ENCODE peak calls at places on chromosomes 11 and 22, in ten cellular contexts. K is endodermal cell, C is HepG2, G is neural crest cell, M is cardiac fibroblast, A is progenitor cell of endocrine pancreas, L is bronchial epithelial cell, O is omental fat pad, S is tibial nerve, Z is AG09309. T is an unnamed sample.

GRCh38 chr11:113161671-113162589 is 152.5 kb upstream of the TTC12 start:
- DNase-seq in K (no peak), C (no peak), G (no peak), M (no peak), A (no peak), L (no peak), O (no peak), S (no peak), Z (no peak), T (no peak)

GRCh38 chr11:86559311-86559945 is 113.0 kb downstream of the ME3 start:
- DNase-seq in K (no peak), C (no peak), G (no peak), M (peak; percentile 90), A (no peak), L (peak; percentile 95), O (no peak), S (no peak), Z (no peak), T (no peak)

GRCh38 chr22:27213766-27214581 is 556.6 kb downstream of the MIAT start:
- DNase-seq in K (no peak), C (no peak), G (no peak), M (peak; percentile 53), A (no peak), L (no peak), O (no peak), S (peak; percentile 65), Z (peak; percentile 25), T (no peak)

GRCh38 chr11:128022007-128022368 is 565.4 kb downstream of the ETS1 start:
- DNase-seq in K (no peak), C (no peak), G (no peak), M (peak; percentile 81), A (no peak), L (peak; percentile 78), O (no peak), S (no peak), Z (no peak), T (no peak)

GRCh38 chr11:86765146-86765663 is 35.1 kb upstream of the PRSS23 start:
- DNase-seq in K (no peak), C (no peak), G (no peak), M (no peak), A (no peak), L (no peak), O (no peak), S (no peak), Z (no peak), T (no peak)

GRCh38 chr11:67627394-67627787 is 2.3 kb downstream of the NUDT8 start:
- DNase-seq in K (no peak), C (no peak), G (no peak), M (no peak), A (no peak), L (no peak), O (no peak), S (no peak), Z (no peak), T (no peak)

GRCh38 chr11:112024178-112024777 is 930 bp upstream of the DLAT start:
- DNase-seq in K (no peak), C (no peak), G (no peak), M (no peak), A (no peak), L (no peak), O (no peak), S (no peak), Z (no peak), T (no peak)

GRCh38 chr11:121696177-121696863 is 243.6 kb upstream of the SORL1-AS1 start:
- DNase-seq in K (no peak), C (no peak), G (no peak), M (no peak), A (no peak), L (no peak), O (no peak), S (no peak), Z (no peak), T (no peak)

GRCh38 chr11:10722307-10722706 is 28.7 kb upstream of the CTR9 start:
- DNase-seq in K (no peak), C (no peak), G (no peak), M (no peak), A (no peak), L (no peak), O (no peak), S (no peak), Z (no peak), T (no peak)

GRCh38 chr11:103849366-103849765 is 187.1 kb upstream of the DDI1 start:
- DNase-seq in K (no peak), C (no peak), G (no peak), M (peak; percentile 9), A (no peak), L (no peak), O (no peak), S (no peak), Z (no peak), T (no peak)

GRCh38 chr11:64632237-64632636 is 41.2 kb downstream of the SLC22A12 start:
- DNase-seq in K (no peak), C (no peak), G (no peak), M (no peak), A (no peak), L (no peak), O (no peak), S (no peak), Z (no peak), T (no peak)

GRCh38 chr22:20439928-20440575 is 2.4 kb upstream of the SCARF2 start:
- DNase-seq in K (peak; percentile 33), C (no peak), G (no peak), M (no peak), A (no peak), L (no peak), O (no peak), S (no peak), Z (no peak), T (no peak)

GRCh38 chr22:20437253-20438065 is at the start of gene SCARF2:
- DNase-seq in K (peak; percentile 89), C (no peak), G (peak; percentile 60), M (peak; percentile 44), A (peak; percentile 63), L (no peak), O (no peak), S (no peak), Z (no peak), T (no peak)

GRCh38 chr22:20439556-20439927 is 1.9 kb upstream of the SCARF2 start:
- DNase-seq in K (peak; percentile 42), C (no peak), G (no peak), M (no peak), A (no peak), L (no peak), O (no peak), S (no peak), Z (no peak), T (no peak)

GRCh38 chr22:20438066-20438677 is 547 bp upstream of the SCARF2 start:
- DNase-seq in K (peak; percentile 82), C (no peak), G (no peak), M (no peak), A (no peak), L (no peak), O (no peak), S (no peak), Z (no peak), T (no peak)

DNA sequence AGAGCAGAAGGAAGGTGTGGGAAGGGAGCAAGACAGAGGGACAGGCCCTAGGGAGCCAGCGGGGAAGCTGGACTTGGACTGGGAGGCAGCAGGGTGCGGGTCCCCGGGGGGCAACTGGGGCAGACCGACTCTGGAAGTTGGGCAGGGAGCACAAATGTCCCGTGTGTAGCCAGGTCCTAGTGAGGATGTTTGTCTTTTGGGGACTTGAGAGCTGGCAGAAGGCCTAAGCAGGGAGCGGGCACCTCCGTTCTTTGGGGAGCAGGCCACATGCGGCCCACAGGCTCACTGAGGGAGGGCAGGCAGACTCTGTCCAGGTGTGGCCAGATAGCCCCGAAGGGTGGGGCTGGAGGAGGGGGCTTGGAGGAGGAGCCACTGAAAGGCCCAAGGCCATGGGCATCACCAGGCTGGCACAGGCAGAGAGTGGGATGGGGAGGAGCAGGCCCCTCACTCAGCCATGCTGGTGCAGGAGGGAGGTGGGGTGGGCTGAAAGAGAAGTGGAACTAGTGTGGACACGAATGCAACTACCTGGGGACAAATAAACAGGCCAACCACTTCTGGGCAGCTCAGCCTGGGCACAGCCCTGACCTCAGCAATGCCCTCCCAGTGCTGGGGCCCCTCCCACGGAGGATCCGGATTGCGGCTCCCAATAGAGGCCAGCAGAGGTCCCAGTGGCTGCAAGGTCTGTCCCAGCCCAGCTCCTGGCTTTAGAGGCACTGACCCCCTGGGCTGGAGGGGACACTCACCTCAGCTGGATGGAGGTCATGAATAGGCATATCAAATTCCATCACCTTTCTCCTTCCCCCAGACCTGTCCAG is 1.3 kb upstream of the SCARF2 start:
- DNase-seq in K (peak; percentile 82), C (peak; percentile 37), G (no peak), M (peak; percentile 33), A (no peak), L (no peak), O (no peak), S (no peak), Z (no peak), T (no peak)
- TF ChIP-seq CTCF in K (peak; percentile 67), C (peak; percentile 53), G (no peak), M (peak; percentile 48), A (no peak), L (peak; percentile 16), O (no peak), S (no peak), Z (peak; percentile 50), T (no peak)

GRCh38 chr11:65726660-65727059 is 6.1 kb upstream of the RNASEH2C start:
- DNase-seq in K (no peak), C (no peak), G (no peak), M (no peak), A (no peak), L (no peak), O (no peak), S (no peak), Z (no peak), T (no peak)
- TF ChIP-seq CTCF in K (peak; percentile 64), C (peak; percentile 9), G (no peak), M (no peak), A (no peak), L (no peak), O (no peak), S (no peak), Z (peak; percentile 8), T (no peak)

DNA sequence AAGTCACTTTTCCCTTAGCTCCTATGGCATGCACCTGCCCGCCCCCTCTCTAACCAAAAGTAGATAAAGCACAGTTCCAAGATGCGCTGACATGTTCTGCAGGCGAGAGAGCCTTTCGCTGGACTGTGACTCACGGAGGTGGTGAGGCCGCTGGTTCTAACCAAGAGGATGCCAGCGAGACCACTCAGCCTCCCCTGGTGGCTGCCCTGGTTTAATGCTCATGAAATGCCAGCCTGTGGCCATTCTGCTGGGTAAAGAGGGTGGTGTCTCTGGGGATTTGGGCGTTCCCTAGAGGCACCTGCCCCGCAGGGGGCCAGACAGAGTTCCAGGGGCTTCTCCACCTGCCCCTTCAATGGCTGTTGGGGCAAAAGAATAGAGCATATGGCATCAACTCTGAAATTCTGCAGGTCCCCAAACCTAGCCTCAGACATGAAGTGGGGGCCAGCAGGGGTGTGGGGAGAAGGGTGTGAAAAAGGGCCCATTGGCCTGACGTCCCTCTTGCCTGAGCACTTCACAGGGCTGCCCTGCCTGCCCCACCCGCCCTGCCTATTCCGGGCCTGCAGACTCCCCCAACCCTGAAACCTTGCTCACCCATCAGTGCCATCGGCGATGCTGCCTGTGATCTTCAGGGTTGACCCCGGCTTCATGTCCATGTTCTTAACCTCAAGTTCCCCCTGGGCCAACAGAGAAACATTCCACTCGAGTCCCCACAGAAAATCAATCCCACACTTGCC is 8.5 kb downstream of the LGALS2 start:
- DNase-seq in K (no peak), C (no peak), G (no peak), M (no peak), A (no peak), L (peak; percentile 63), O (no peak), S (no peak), Z (no peak), T (no peak)
- TF ChIP-seq CTCF in K (peak; percentile 41), C (no peak), G (no peak), M (peak; percentile 17), A (no peak), L (peak; percentile 19), O (no peak), S (no peak), Z (peak; percentile 13), T (no peak)

GRCh38 chr11:12538889-12539421 is 135.3 kb upstream of the TEAD1 start:
- DNase-seq in K (no peak), C (no peak), G (no peak), M (no peak), A (no peak), L (no peak), O (no peak), S (no peak), Z (no peak), T (no peak)
- TF ChIP-seq CTCF in K (no peak), C (no peak), G (no peak), M (no peak), A (no peak), L (no peak), O (no peak), S (no peak), Z (no peak), T (no peak)

T was measured in CD4-positive, alpha-beta T cell.